ENCODE peak calls at places on chromosomes 5 and 9, in ten cellular contexts. K is T-helper 17 cell; N is Right ventricle myocardium superior; B is PC-9; Y is activated CD4-positive, CD25-positive, alpha-beta regulatory T cell; H is tibial artery; U is NCI-H1092 treated with DMSO at 0.1 percent for 48 hours; S is cardiac fibroblast; C is EL; P is left ventricle myocardium inferior. L is an unnamed sample.

GRCh38 chr5:157241483-157241882 is 24.4 kb upstream of the CYFIP2 start:
- DNase-seq in N (no peak), H (no peak), C (no peak), K (no peak), S (peak; percentile 8), B (no peak), U (no peak), P (no peak), Y (no peak), L (no peak)

GRCh38 chr9:87678650-87679355 is 47.1 kb upstream of the CTSL start:
- DNase-seq in K (no peak), S (peak; percentile 84), P (peak; percentile 41), B (peak; percentile 59), H (peak; percentile 65), U (peak; percentile 56), N (no peak), Y (no peak), C (peak; percentile 71), L (no peak)

GRCh38 chr9:81108821-81109220 is 580.5 kb downstream of the TLE1 start:
- DNase-seq in P (no peak), S (no peak), C (peak; percentile 45), H (no peak), B (peak; percentile 65), N (no peak), U (no peak), K (no peak), Y (no peak), L (no peak)

GRCh38 chr9:73736266-73736665 is 584.6 kb downstream of the ANXA1 start:
- DNase-seq in S (no peak), K (no peak), N (no peak), C (no peak), P (no peak), B (no peak), Y (no peak), H (no peak), U (no peak), L (no peak)

GRCh38 chr5:5421149-5421960 is 1.1 kb upstream of the ICE1 start:
- DNase-seq in K (no peak), C (peak; percentile 16), Y (no peak), B (no peak), P (no peak), U (peak; percentile 50), S (no peak), H (no peak), N (no peak), L (no peak)

GRCh38 chr9:108811944-108812343 is 43.8 kb downstream of the ACTL7B start:
- DNase-seq in C (no peak), N (no peak), U (peak; percentile 78), S (no peak), B (no peak), P (no peak), Y (no peak), H (no peak), K (no peak), L (no peak)

GRCh38 chr5:74288448-74289109 is 351.9 kb downstream of the ENC1 start:
- DNase-seq in Y (no peak), U (no peak), S (peak; percentile 80), C (no peak), N (no peak), B (no peak), P (peak; percentile 16), K (no peak), H (peak; percentile 52), L (no peak)

GRCh38 chr5:139795074-139796001 is at the start of gene PSD2:
- DNase-seq in P (peak; percentile 22), H (no peak), C (no peak), U (no peak), N (peak; percentile 45), Y (no peak), B (no peak), K (no peak), S (no peak), L (no peak)

GRCh38 chr9:132976571-132976970 is 1.9 kb upstream of the GFI1B start:
- DNase-seq in S (no peak), K (no peak), N (no peak), P (no peak), C (no peak), Y (no peak), B (no peak), H (no peak), U (no peak), L (no peak)

GRCh38 chr5:57302164-57302563 is 128.3 kb downstream of the GPBP1 start:
- DNase-seq in S (peak; percentile 64), B (peak; percentile 65), U (no peak), Y (no peak), P (no peak), K (no peak), C (peak; percentile 49), N (no peak), H (no peak), L (peak; percentile 4)

GRCh38 chr5:172255444-172255843 is 28.1 kb downstream of the UBTD2 start:
- DNase-seq in B (no peak), N (no peak), Y (no peak), C (no peak), P (no peak), K (no peak), H (no peak), S (no peak), U (no peak), L (no peak)

GRCh38 chr9:136886610-136887597 is 588 bp downstream of the TRAF2 start:
- DNase-seq in C (peak; percentile 28), S (peak; percentile 28), N (no peak), H (no peak), Y (no peak), P (no peak), K (peak; percentile 82), B (no peak), U (no peak), L (peak; percentile 71)

GRCh38 chr5:76204713-76205112 is 121.5 kb downstream of the SV2C start:
- DNase-seq in N (no peak), P (no peak), H (no peak), S (no peak), U (no peak), K (no peak), Y (no peak), C (no peak), B (peak; percentile 71), L (no peak)

GRCh38 chr9:2242778-2243395 is 227.7 kb downstream of the SMARCA2 start:
- DNase-seq in K (no peak), P (no peak), Y (no peak), C (peak; percentile 33), B (no peak), N (no peak), H (no peak), U (peak; percentile 82), S (peak; percentile 30), L (no peak)

GRCh38 chr5:1288439-1289335 is 6.2 kb downstream of the TERT start:
- DNase-seq in B (no peak), K (no peak), S (no peak), H (no peak), P (no peak), U (no peak), C (no peak), N (no peak), Y (no peak), L (no peak)

GRCh38 chr5:135367070-135367469 is 32.0 kb downstream of the MACROH2A1 start:
- DNase-seq in K (no peak), H (no peak), C (no peak), P (no peak), U (no peak), Y (no peak), B (no peak), N (no peak), S (no peak), L (no peak)

GRCh38 chr5:139312075-139312474 is 18.5 kb downstream of the MATR3 start:
- DNase-seq in C (no peak), N (no peak), P (no peak), H (no peak), B (no peak), K (no peak), S (no peak), Y (no peak), U (no peak), L (no peak)

GRCh38 chr9:21559402-21560280 is 77.5 kb upstream of the IFNE start:
- DNase-seq in S (peak; percentile 69), C (peak; percentile 81), U (no peak), B (peak; percentile 68), H (no peak), P (no peak), N (peak; percentile 41), Y (no peak), K (peak; percentile 23), L (peak; percentile 17)

GRCh38 chr5:16792278-16793275 is 143.5 kb downstream of the MYO10 start:
- DNase-seq in P (no peak), S (no peak), Y (no peak), N (no peak), U (no peak), C (no peak), K (no peak), B (no peak), H (no peak), L (no peak)

GRCh38 chr5:67238191-67238590 is 41.6 kb upstream of the CD180 start:
- DNase-seq in K (no peak), N (no peak), B (no peak), C (peak; percentile 75), P (no peak), Y (no peak), S (no peak), H (no peak), U (no peak), L (no peak)

GRCh38 chr9:14240491-14240890 is 73.5 kb downstream of the NFIB start:
- DNase-seq in H (no peak), K (no peak), B (no peak), U (no peak), N (no peak), Y (no peak), P (no peak), C (no peak), S (no peak), L (no peak)

GRCh38 chr9:5764130-5764868 is 68.6 kb downstream of the ERMP1 start:
- DNase-seq in B (no peak), N (no peak), C (no peak), U (no peak), Y (no peak), P (no peak), K (no peak), H (no peak), S (no peak), L (no peak)

GRCh38 chr5:18393546-18393945 is 759.3 kb downstream of the TAF11L14 start:
- DNase-seq in K (no peak), U (no peak), C (no peak), Y (no peak), H (no peak), N (no peak), B (no peak), P (no peak), S (no peak), L (no peak)

GRCh38 chr5:80364892-80365291 is 43.0 kb upstream of the ZFYVE16 start:
- DNase-seq in B (no peak), C (no peak), H (no peak), N (no peak), S (no peak), P (no peak), U (no peak), Y (no peak), K (no peak), L (no peak)

GRCh38 chr5:173896631-173897030 is 8.5 kb downstream of the CPEB4 start:
- DNase-seq in P (no peak), K (no peak), Y (no peak), N (no peak), U (no peak), S (no peak), B (no peak), H (no peak), C (no peak), L (no peak)

GRCh38 chr5:35198096-35198495 is 32.2 kb downstream of the PRLR start:
- DNase-seq in S (peak; percentile 63), Y (no peak), B (no peak), P (peak; percentile 49), K (no peak), H (peak; percentile 35), U (peak; percentile 79), N (peak; percentile 71), C (peak; percentile 84), L (no peak)

GRCh38 chr5:158812381-158812780 is 287.3 kb downstream of the EBF1 start:
- DNase-seq in U (no peak), C (no peak), K (no peak), B (no peak), Y (peak; percentile 47), H (no peak), N (no peak), S (no peak), P (peak; percentile 18), L (no peak)

GRCh38 chr9:87223397-87224246 is 274.0 kb upstream of the DAPK1 start:
- DNase-seq in K (no peak), C (peak; percentile 34), B (peak; percentile 41), Y (no peak), N (peak; percentile 38), P (no peak), U (no peak), H (no peak), S (peak; percentile 6), L (no peak)

L was measured in T-helper 22 cell.